ENCODE peak calls at places on chromosomes 6 and 20, in four cellular contexts. G, Z, M and L are unnamed samples.
A peak's percentile ranks its signal among the peaks of the same experiment; 100 is the strongest.

GRCh38 chr20:64011366-64011779 is 24.6 kb upstream of the C20orf204 start:
- DNase-seq in G (no peak), M (peak; percentile 16), Z (no peak), L (no peak)

GRCh38 chr6:139291813-139292619 is at the start of gene TXLNB:
- DNase-seq in Z (peak; percentile 79), M (peak; percentile 75), G (peak; percentile 96), L (peak; percentile 60)

GRCh38 chr6:34035704-34036356 is 110.1 kb downstream of the GRM4 start:
- DNase-seq in M (no peak), Z (no peak), G (no peak), L (no peak)

GRCh38 chr6:159804504-159804903 is 4.4 kb downstream of the PNLDC1 start:
- DNase-seq in G (no peak), M (no peak), Z (no peak), L (no peak)

GRCh38 chr6:133242761-133243590 is 1.8 kb downstream of the EYA4 start:
- DNase-seq in M (no peak), Z (no peak), G (no peak), L (no peak)

GRCh38 chr6:45422541-45423110 is 44.9 kb upstream of the SUPT3H start:
- DNase-seq in G (peak; percentile 76), Z (peak; percentile 44), M (peak; percentile 67), L (peak; percentile 60)

GRCh38 chr20:62706344-62706743 is 2.3 kb upstream of the NTSR1 start:
- DNase-seq in M (no peak), G (no peak), Z (no peak), L (no peak)

GRCh38 chr20:38275815-38276550 is 15.4 kb upstream of the KIAA1755 start:
- DNase-seq in Z (peak; percentile 83), M (no peak), G (peak; percentile 87), L (no peak)

GRCh38 chr6:44003345-44004061 is 123.7 kb downstream of the MRPL14 start:
- DNase-seq in G (no peak), M (no peak), Z (no peak), L (no peak)

GRCh38 chr6:1322725-1323219 is 10.9 kb downstream of the FOXQ1 start:
- DNase-seq in Z (no peak), G (peak; percentile 54), M (no peak), L (no peak)

GRCh38 chr6:3900744-3901351 is 51.7 kb downstream of the FAM50B start:
- DNase-seq in G (peak; percentile 28), Z (no peak), M (no peak), L (no peak)

GRCh38 chr6:31713465-31713864 is 1.7 kb upstream of the LY6G6D start:
- DNase-seq in M (no peak), G (no peak), Z (no peak), L (no peak)

GRCh38 chr6:163226181-163226835 is 188.2 kb upstream of the QKI start:
- DNase-seq in M (no peak), G (peak; percentile 26), Z (no peak), L (no peak)

GRCh38 chr6:126661646-126662045 is 321.7 kb downstream of the CENPW start:
- DNase-seq in Z (no peak), G (peak; percentile 86), M (no peak), L (no peak)

GRCh38 chr20:62350098-62350628 is 16.9 kb downstream of the LAMA5 start:
- DNase-seq in Z (no peak), M (no peak), G (no peak), L (no peak)

GRCh38 chr20:62740286-62741141 is 31.9 kb downstream of the NTSR1 start:
- DNase-seq in Z (peak; percentile 90), G (peak; percentile 67), M (peak; percentile 88), L (peak; percentile 81)

GRCh38 chr6:41736207-41736710 is 851 bp upstream of the TFEB start:
- DNase-seq in G (no peak), M (no peak), Z (no peak), L (no peak)

GRCh38 chr6:82953871-82954270 is 111.8 kb downstream of the UBE3D start:
- DNase-seq in M (no peak), Z (no peak), G (peak; percentile 9), L (no peak)

GRCh38 chr20:48295445-48295903 is 510.2 kb upstream of the SULF2 start:
- DNase-seq in G (peak; percentile 96), M (no peak), Z (no peak), L (no peak)

GRCh38 chr6:158649289-158650143 is at the start of gene SYTL3:
- DNase-seq in G (peak; percentile 72), M (peak; percentile 85), Z (peak; percentile 91), L (peak; percentile 89)

GRCh38 chr6:9397981-9398559 is 962.7 kb upstream of the SLC35B3 start:
- DNase-seq in M (no peak), Z (no peak), G (no peak), L (no peak)

GRCh38 chr6:15331143-15331542 is 85.3 kb downstream of the JARID2 start:
- DNase-seq in M (no peak), G (no peak), Z (peak; percentile 45), L (no peak)

GRCh38 chr6:46254331-46254730 is 83.6 kb upstream of the ENPP5 start:
- DNase-seq in Z (no peak), G (no peak), M (no peak), L (no peak)

GRCh38 chr6:133244502-133244901 is 3.3 kb downstream of the EYA4 start:
- DNase-seq in Z (no peak), G (no peak), M (no peak), L (no peak)

GRCh38 chr6:120805267-120805666 is 529.0 kb downstream of the TBC1D32 start:
- DNase-seq in Z (no peak), G (no peak), M (no peak), L (no peak)

GRCh38 chr20:36624068-36624813 is 18.7 kb downstream of the RAB5IF start:
- DNase-seq in M (no peak), G (peak; percentile 33), Z (no peak), L (no peak)

GRCh38 chr20:7078804-7079203 is 311.3 kb downstream of the BMP2 start:
- DNase-seq in M (no peak), G (no peak), Z (no peak), L (no peak)